ENCODE peak calls at places on chromosome 18, in four cellular contexts. W is memory B cell, M is pancreas, P is fibroblast of lung. I is an unnamed sample.

GRCh38 chr18:33467531-33467930 is 27.0 kb upstream of the CCDC178 start:
- DNase-seq in W (no peak), M (no peak), P (peak), I (no peak)

GRCh38 chr18:58580078-58580477 is 48.8 kb downstream of the ALPK2 start:
- DNase-seq in W (no peak), M (no peak), P (peak), I (no peak)

GRCh38 chr18:79480171-79480981 is 84.6 kb downstream of the NFATC1 start:
- DNase-seq in W (no peak), M (no peak), P (no peak), I (no peak)

GRCh38 chr18:13442451-13442850 is 223.9 kb downstream of the LDLRAD4 start:
- DNase-seq in W (no peak), M (no peak), P (no peak), I (no peak)

GRCh38 chr18:63518178-63519012 is 23.8 kb upstream of the SERPINB12 start:
- DNase-seq in W (peak), M (peak), P (peak), I (peak)

GRCh38 chr18:3950668-3951413 is 500.9 kb downstream of the TGIF1 start:
- DNase-seq in W (no peak), M (no peak), P (no peak), I (no peak)

GRCh38 chr18:12027046-12027445 is 45.7 kb downstream of the IMPA2 start:
- DNase-seq in W (no peak), M (peak), P (no peak), I (no peak)

GRCh38 chr18:30775629-30776028 is 266.9 kb downstream of the DSC3 start:
- DNase-seq in W (no peak), M (no peak), P (no peak), I (no peak)

GRCh38 chr18:64419156-64419555 is 270.3 kb upstream of the LINC00305 start:
- DNase-seq in W (no peak), M (no peak), P (no peak), I (no peak)

GRCh38 chr18:77361382-77361781 is 111.7 kb downstream of the GALR1 start:
- DNase-seq in W (no peak), M (no peak), P (no peak), I (no peak)

GRCh38 chr18:24400587-24400986 is 3.0 kb upstream of the OSBPL1A start:
- DNase-seq in W (no peak), M (no peak), P (peak), I (no peak)

GRCh38 chr18:49742563-49743295 is 70.6 kb downstream of the ACAA2 start:
- DNase-seq in W (no peak), M (no peak), P (peak), I (no peak)

GRCh38 chr18:48940854-48941531 is 9.8 kb downstream of the SMAD7 start:
- DNase-seq in W (peak), M (no peak), P (no peak), I (no peak)

GRCh38 chr18:55878224-55878623 is 290.2 kb upstream of the TCF4 start:
- DNase-seq in W (no peak), M (no peak), P (peak), I (no peak)

GRCh38 chr18:46332956-46333355 is 228.8 kb downstream of the HAUS1 start:
- DNase-seq in W (no peak), M (peak), P (no peak), I (no peak)

GRCh38 chr18:22268641-22269128 is 99.3 kb downstream of the GATA6 start:
- DNase-seq in W (no peak), M (no peak), P (no peak), I (no peak)

GRCh38 chr18:5601188-5601624 is 57.4 kb upstream of the EPB41L3 start:
- DNase-seq in W (no peak), M (no peak), P (no peak), I (no peak)

GRCh38 chr18:56233595-56233994 is 404.8 kb downstream of the TXNL1 start:
- DNase-seq in W (no peak), M (no peak), P (peak), I (no peak)

GRCh38 chr18:74942319-74942910 is 266.5 kb downstream of the PTGR3 start:
- DNase-seq in W (no peak), M (no peak), P (peak), I (no peak)

GRCh38 chr18:25349131-25349925 is 2.6 kb downstream of the ZNF521 start:
- DNase-seq in W (peak), M (no peak), P (peak), I (no peak)

GRCh38 chr18:27404855-27405254 is 219.7 kb upstream of the CHST9 start:
- DNase-seq in W (no peak), M (no peak), P (no peak), I (no peak)

GRCh38 chr18:12088731-12089375 is 4.8 kb upstream of the ANKRD62 start:
- DNase-seq in W (no peak), M (peak), P (no peak), I (no peak)

GRCh38 chr18:58894937-58895336 is 30.3 kb downstream of the ZNF532 start:
- DNase-seq in W (no peak), M (no peak), P (no peak), I (no peak)

GRCh38 chr18:64244571-64244970 is 95.7 kb upstream of the LINC00305 start:
- DNase-seq in W (no peak), M (no peak), P (no peak), I (no peak)

GRCh38 chr18:41858761-41859555 is 96.1 kb upstream of the PIK3C3 start:
- DNase-seq in W (no peak), M (no peak), P (no peak), I (no peak)

GRCh38 chr18:74525741-74526140 is 8.6 kb upstream of the CNDP1 start:
- DNase-seq in W (no peak), M (no peak), P (no peak), I (no peak)

GRCh38 chr18:24322594-24323136 is 75.0 kb downstream of the OSBPL1A start:
- DNase-seq in W (no peak), M (no peak), P (peak), I (no peak)

GRCh38 chr18:5582849-5583667 is 39.3 kb upstream of the EPB41L3 start:
- DNase-seq in W (no peak), M (no peak), P (peak), I (no peak)

GRCh38 chr18:65365245-65365955 is 385.4 kb upstream of the CDH7 start:
- DNase-seq in W (no peak), M (no peak), P (no peak), I (no peak)

GRCh38 chr18:57846258-57846657 is 43.1 kb upstream of the ATP8B1 start:
- DNase-seq in W (no peak), M (peak), P (peak), I (no peak)

GRCh38 chr18:44848931-44849330 is 168.2 kb downstream of the SETBP1 start:
- DNase-seq in W (no peak), M (peak), P (no peak), I (no peak)

GRCh38 chr18:48121752-48122151 is 191.3 kb upstream of the SMAD2 start:
- DNase-seq in W (no peak), M (no peak), P (no peak), I (no peak)

GRCh38 chr18:74868461-74868860 is 270.8 kb downstream of the ZNF407 start:
- DNase-seq in W (no peak), M (no peak), P (no peak), I (no peak)

GRCh38 chr18:1585881-1586488 is 681.3 kb downstream of the ADCYAP1 start:
- DNase-seq in W (no peak), M (no peak), P (peak), I (no peak)

GRCh38 chr18:25503567-25504081 is 151.7 kb upstream of the ZNF521 start:
- DNase-seq in W (no peak), M (peak), P (peak), I (no peak)

GRCh38 chr18:29418136-29418535 is 1241.2 kb upstream of the CDH2 start:
- DNase-seq in W (no peak), M (no peak), P (peak), I (no peak)

GRCh38 chr18:65592419-65592818 is 158.4 kb upstream of the CDH7 start:
- DNase-seq in W (no peak), M (no peak), P (no peak), I (no peak)

GRCh38 chr18:64100136-64100922 is 48.6 kb downstream of the LINC00305 start:
- DNase-seq in W (no peak), M (no peak), P (no peak), I (peak)

GRCh38 chr18:55380574-55380973 is 207.4 kb downstream of the TCF4 start:
- DNase-seq in W (no peak), M (no peak), P (peak), I (no peak)

GRCh38 chr18:27226556-27227075 is 41.5 kb upstream of the CHST9 start:
- DNase-seq in W (no peak), M (no peak), P (no peak), I (no peak)

I was measured in NCI-H187 treated with DMSO at 0.1 percent for 48 hours.